ENCODE peak calls at places on chromosome 15, in five cellular contexts. One of them, this sample, is unnamed.

GRCh38 chr15:88701561-88702095 is 62.8 kb downstream of the ISG20 start:
- DNase-seq in IMR-90: no peak
- DNase-seq in HCT116: peak
- DNase-seq in HepG2: peak
- DNase-seq in A549: peak
- DNase-seq in this sample: no peak

GRCh38 chr15:40046721-40047412 is 7.9 kb upstream of the SRP14 start:
- DNase-seq in HepG2: no peak
- DNase-seq in HCT116: no peak
- DNase-seq in IMR-90: peak
- DNase-seq in A549: peak
- DNase-seq in this sample: no peak

GRCh38 chr15:51706931-51707608 is 25.8 kb downstream of the SCG3 start:
- DNase-seq in HCT116: no peak
- DNase-seq in IMR-90: no peak
- DNase-seq in HepG2: no peak
- DNase-seq in A549: no peak
- DNase-seq in this sample: no peak

GRCh38 chr15:62509395-62509973 is 344.4 kb upstream of the C2CD4B start:
- DNase-seq in IMR-90: no peak
- DNase-seq in HCT116: no peak
- DNase-seq in A549: no peak
- DNase-seq in HepG2: no peak
- DNase-seq in this sample: no peak

GRCh38 chr15:92391640-92392039 is 2.0 kb upstream of the ST8SIA2 start:
- DNase-seq in HepG2: peak
- DNase-seq in HCT116: peak
- DNase-seq in A549: peak
- DNase-seq in IMR-90: peak
- DNase-seq in this sample: no peak

GRCh38 chr15:73686781-73687256 is 2.6 kb downstream of the CD276 start:
- DNase-seq in HepG2: no peak
- DNase-seq in IMR-90: peak
- DNase-seq in A549: peak
- DNase-seq in HCT116: no peak
- DNase-seq in this sample: no peak

GRCh38 chr15:79740581-79740980 is 156.2 kb downstream of the MTHFS start:
- DNase-seq in HCT116: no peak
- DNase-seq in IMR-90: no peak
- DNase-seq in HepG2: no peak
- DNase-seq in A549: no peak
- DNase-seq in this sample: no peak

GRCh38 chr15:63474810-63475316 is 29.5 kb upstream of the USP3 start:
- DNase-seq in IMR-90: no peak
- DNase-seq in A549: no peak
- DNase-seq in HCT116: no peak
- DNase-seq in HepG2: peak
- DNase-seq in this sample: no peak

GRCh38 chr15:33766329-33766728 is 202.0 kb upstream of the CHRM5 start:
- DNase-seq in HepG2: no peak
- DNase-seq in IMR-90: no peak
- DNase-seq in HCT116: no peak
- DNase-seq in A549: no peak
- DNase-seq in this sample: no peak

GRCh38 chr15:96358006-96358794 is 27.7 kb downstream of the NR2F2 start:
- DNase-seq in HCT116: no peak
- DNase-seq in HepG2: no peak
- DNase-seq in A549: no peak
- DNase-seq in IMR-90: no peak
- DNase-seq in this sample: peak

GRCh38 chr15:52567886-52568568 is 803 bp downstream of the ARPP19 start:
- DNase-seq in HepG2: peak
- DNase-seq in A549: peak
- DNase-seq in HCT116: peak
- DNase-seq in IMR-90: peak
- DNase-seq in this sample: peak

GRCh38 chr15:70474682-70475438 is 288.5 kb downstream of the UACA start:
- DNase-seq in HepG2: no peak
- DNase-seq in IMR-90: peak
- DNase-seq in HCT116: peak
- DNase-seq in A549: peak
- DNase-seq in this sample: no peak

GRCh38 chr15:63021031-63021430 is 21.5 kb upstream of the TPM1 start:
- DNase-seq in HepG2: no peak
- DNase-seq in IMR-90: no peak
- DNase-seq in HCT116: no peak
- DNase-seq in A549: no peak
- DNase-seq in this sample: no peak

GRCh38 chr15:86061581-86061980 is 18.1 kb upstream of the AGBL1 start:
- DNase-seq in A549: no peak
- DNase-seq in IMR-90: no peak
- DNase-seq in HepG2: no peak
- DNase-seq in HCT116: no peak
- DNase-seq in this sample: no peak

GRCh38 chr15:78321041-78321570 is 19.0 kb upstream of the CRABP1 start:
- DNase-seq in HCT116: no peak
- DNase-seq in HepG2: no peak
- DNase-seq in IMR-90: no peak
- DNase-seq in A549: no peak
- DNase-seq in this sample: no peak

GRCh38 chr15:45641374-45641778 is 6.5 kb downstream of the SQOR start:
- DNase-seq in HepG2: peak
- DNase-seq in HCT116: no peak
- DNase-seq in A549: peak
- DNase-seq in IMR-90: peak
- DNase-seq in this sample: no peak

GRCh38 chr15:70526221-70526973 is 237.0 kb downstream of the UACA start:
- DNase-seq in HepG2: no peak
- DNase-seq in IMR-90: peak
- DNase-seq in HCT116: peak
- DNase-seq in A549: peak
- DNase-seq in this sample: peak

GRCh38 chr15:98549741-98550140 is 98.6 kb upstream of the IGF1R start:
- DNase-seq in HepG2: no peak
- DNase-seq in A549: no peak
- DNase-seq in IMR-90: no peak
- DNase-seq in HCT116: no peak
- DNase-seq in this sample: no peak

GRCh38 chr15:98547741-98548166 is 100.6 kb upstream of the IGF1R start:
- DNase-seq in HepG2: no peak
- DNase-seq in HCT116: no peak
- DNase-seq in A549: no peak
- DNase-seq in IMR-90: no peak
- DNase-seq in this sample: no peak

GRCh38 chr15:98547255-98547654 is 101.1 kb upstream of the IGF1R start:
- DNase-seq in HepG2: no peak
- DNase-seq in IMR-90: no peak
- DNase-seq in HCT116: no peak
- DNase-seq in A549: no peak
- DNase-seq in this sample: no peak

GRCh38 chr15:98549003-98549402 is 99.3 kb upstream of the IGF1R start:
- DNase-seq in HepG2: no peak
- DNase-seq in HCT116: no peak
- DNase-seq in IMR-90: no peak
- DNase-seq in A549: no peak
- DNase-seq in this sample: no peak

DNA sequence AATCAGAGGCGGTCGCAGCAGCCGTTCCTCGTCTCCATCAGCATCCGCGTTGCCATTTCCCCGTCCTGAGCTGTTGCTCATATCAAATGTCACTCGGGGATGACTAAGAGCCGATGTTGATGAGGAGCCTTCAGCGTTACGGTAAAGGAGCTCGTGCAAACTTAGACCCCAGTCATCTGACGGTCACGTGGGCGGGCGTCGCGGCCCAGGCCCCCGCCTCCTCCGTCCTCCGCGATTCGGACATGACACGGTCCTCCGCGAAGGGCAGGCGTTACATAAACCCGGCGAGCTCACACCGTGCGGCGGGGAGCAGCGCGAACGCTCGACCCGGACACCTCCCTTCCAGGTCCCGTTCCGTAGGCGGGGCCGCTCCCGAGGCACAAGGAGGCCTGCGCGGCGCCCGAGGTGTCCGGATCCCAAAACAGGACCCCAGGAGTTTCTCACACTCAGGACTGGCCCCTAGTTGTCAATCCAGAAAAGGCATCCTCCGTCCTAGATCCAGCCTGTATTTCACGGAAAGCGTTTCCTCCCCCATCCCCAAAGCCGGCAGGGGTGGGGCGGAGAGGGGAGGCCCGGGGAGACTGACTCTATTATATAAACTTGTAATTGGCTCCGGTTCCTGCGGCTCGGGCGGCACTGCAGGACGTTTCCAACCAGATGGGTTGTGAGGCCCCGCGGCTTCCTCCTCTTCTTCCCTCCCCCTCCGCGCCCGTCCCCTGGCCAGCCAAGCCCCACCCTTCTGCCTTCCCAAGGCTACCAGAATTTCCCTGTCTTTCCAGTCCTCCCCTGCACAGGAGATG is 100.0 kb upstream of the IGF1R start:
- DNase-seq in IMR-90: peak
- DNase-seq in HCT116: no peak
- DNase-seq in HepG2: no peak
- DNase-seq in A549: peak
- DNase-seq in this sample: peak
- TF ChIP-seq RAD21 in IMR-90: no peak
- TF ChIP-seq RAD21 in HCT116: no peak
- TF ChIP-seq RAD21 in HepG2: no peak
- TF ChIP-seq RAD21 in A549: no peak
- TF ChIP-seq RAD21 in this sample: no peak

DNA sequence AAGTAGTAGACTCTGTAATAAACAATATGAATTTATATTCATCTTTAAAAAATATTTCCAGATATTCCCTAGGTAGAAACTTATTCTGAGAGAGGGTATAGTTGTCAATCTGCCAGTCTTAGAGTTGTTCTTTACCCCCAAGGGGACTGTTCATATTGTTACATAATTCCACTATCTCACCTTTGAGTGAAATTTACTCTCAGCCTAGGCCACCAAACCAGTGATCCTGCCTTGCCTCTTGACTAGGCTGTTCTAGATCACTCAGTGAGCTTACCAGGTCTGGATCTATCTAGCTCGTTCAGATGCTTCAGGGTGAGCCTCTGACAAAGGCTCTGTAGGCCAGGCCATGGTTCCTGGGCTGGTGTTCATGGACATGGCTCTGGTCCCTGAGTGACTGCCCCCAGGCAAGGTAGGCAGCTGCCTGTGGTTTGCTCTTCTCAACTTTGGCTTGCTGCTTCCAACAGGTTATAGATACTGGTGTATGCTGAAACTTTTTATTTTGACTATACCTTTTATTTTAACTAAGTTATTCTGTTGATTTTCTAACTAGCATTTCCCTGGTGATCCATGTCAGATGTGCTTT is 27.6 kb downstream of the ZNF592 start:
- DNase-seq in HepG2: no peak
- DNase-seq in A549: no peak
- DNase-seq in HCT116: no peak
- DNase-seq in IMR-90: no peak
- DNase-seq in this sample: no peak
- TF ChIP-seq RAD21 in HepG2: no peak
- TF ChIP-seq RAD21 in A549: no peak
- TF ChIP-seq RAD21 in HCT116: no peak
- TF ChIP-seq RAD21 in IMR-90: no peak
- TF ChIP-seq RAD21 in this sample: no peak

GRCh38 chr15:100737214-100737613 is 134.8 kb downstream of the ASB7 start:
- DNase-seq in HCT116: no peak
- DNase-seq in HepG2: no peak
- DNase-seq in A549: no peak
- DNase-seq in IMR-90: no peak
- DNase-seq in this sample: peak

GRCh38 chr15:100735654-100736053 is 133.3 kb downstream of the ASB7 start:
- DNase-seq in HCT116: no peak
- DNase-seq in A549: no peak
- DNase-seq in IMR-90: no peak
- DNase-seq in HepG2: no peak
- DNase-seq in this sample: peak

GRCh38 chr15:100738614-100739013 is 136.2 kb downstream of the ASB7 start:
- DNase-seq in HepG2: no peak
- DNase-seq in A549: no peak
- DNase-seq in HCT116: no peak
- DNase-seq in IMR-90: no peak
- DNase-seq in this sample: no peak

GRCh38 chr15:100734606-100735005 is 132.2 kb downstream of the ASB7 start:
- DNase-seq in HCT116: no peak
- DNase-seq in IMR-90: no peak
- DNase-seq in A549: no peak
- DNase-seq in HepG2: no peak
- DNase-seq in this sample: no peak

DNA sequence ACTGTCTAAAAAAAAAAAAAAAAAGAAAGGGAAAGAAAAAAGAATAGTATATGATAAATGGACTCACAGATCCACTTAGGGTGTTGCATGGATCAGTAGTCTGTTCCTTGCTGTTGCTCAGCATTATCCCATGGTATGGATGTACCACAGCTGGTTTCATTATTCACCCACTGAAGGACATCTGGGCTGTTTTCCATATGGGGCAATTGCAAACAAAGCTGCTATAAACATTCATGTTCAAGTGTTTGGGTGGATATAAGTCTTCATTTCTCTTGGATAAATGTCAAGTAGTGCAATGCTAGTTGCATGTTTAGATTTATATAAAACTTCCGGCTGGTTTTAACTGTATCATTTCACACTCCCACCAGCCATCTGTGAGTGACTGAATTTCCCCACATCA is 137.7 kb downstream of the ASB7 start:
- DNase-seq in HepG2: no peak
- DNase-seq in IMR-90: peak
- DNase-seq in A549: no peak
- DNase-seq in HCT116: no peak
- DNase-seq in this sample: no peak
- TF ChIP-seq RAD21 in HepG2: no peak
- TF ChIP-seq RAD21 in IMR-90: no peak
- TF ChIP-seq RAD21 in A549: no peak
- TF ChIP-seq RAD21 in HCT116: no peak
- TF ChIP-seq RAD21 in this sample: no peak

GRCh38 chr15:67281714-67282113 is 27.1 kb downstream of the IQCH start:
- DNase-seq in HepG2: no peak
- DNase-seq in IMR-90: no peak
- DNase-seq in HCT116: no peak
- DNase-seq in A549: no peak
- DNase-seq in this sample: no peak

GRCh38 chr15:67274236-67274635 is 19.6 kb downstream of the IQCH start:
- DNase-seq in HCT116: no peak
- DNase-seq in A549: no peak
- DNase-seq in IMR-90: no peak
- DNase-seq in HepG2: no peak
- DNase-seq in this sample: no peak

GRCh38 chr15:67280217-67280616 is 25.6 kb downstream of the IQCH start:
- DNase-seq in HCT116: no peak
- DNase-seq in A549: no peak
- DNase-seq in HepG2: no peak
- DNase-seq in IMR-90: peak
- DNase-seq in this sample: no peak

DNA sequence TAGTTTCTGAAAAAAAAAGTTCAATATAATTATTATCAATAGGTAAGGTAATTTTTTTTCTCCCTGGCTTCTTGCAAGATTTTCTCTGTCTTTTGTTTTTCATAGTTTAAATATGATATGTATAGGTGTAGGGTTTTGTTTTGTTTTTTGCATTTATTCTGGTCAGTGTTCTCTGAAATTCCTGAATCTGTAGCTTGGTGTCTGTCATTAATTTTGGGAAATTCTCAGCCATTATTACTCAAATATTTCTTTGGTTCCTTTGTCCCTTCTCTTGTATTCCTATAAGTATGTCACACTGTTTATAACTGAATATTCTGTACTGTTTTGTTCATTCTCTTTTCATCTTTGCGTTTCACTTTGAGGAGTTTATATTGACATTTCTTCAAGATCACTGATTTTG is 22.1 kb downstream of the IQCH start:
- DNase-seq in A549: no peak
- DNase-seq in HepG2: no peak
- DNase-seq in HCT116: no peak
- DNase-seq in IMR-90: no peak
- DNase-seq in this sample: no peak
- TF ChIP-seq RAD21 in A549: no peak
- TF ChIP-seq RAD21 in HepG2: no peak
- TF ChIP-seq RAD21 in HCT116: no peak
- TF ChIP-seq RAD21 in IMR-90: no peak
- TF ChIP-seq RAD21 in this sample: no peak